ENCODE peak calls at places on chromosome 21, in nine cellular contexts. F is HT1080, T is lung microvascular endothelial cell, Q is C1 segment of cervical spinal cord, S is NCI-H2107, C is NCI-H774, V is T-cell, R is amniotic stem cell, P is anterior cingulate cortex. E is an unnamed sample.

GRCh38 chr21:38897532-38898421 is 92.0 kb downstream of the ETS2 start:
- DNase-seq in T (no peak), V (no peak), R (no peak), C (peak), S (peak), P (no peak), F (no peak), Q (no peak), E (no peak)

GRCh38 chr21:45104560-45104959 is 30.2 kb downstream of the ADARB1 start:
- DNase-seq in P (no peak), S (peak), Q (no peak), V (peak), T (peak), F (no peak), C (no peak), R (no peak), E (no peak)

GRCh38 chr21:27026501-27026900 is 59.6 kb upstream of the ADAMTS5 start:
- DNase-seq in S (no peak), P (no peak), V (no peak), R (no peak), T (no peak), C (no peak), F (peak), Q (no peak), E (no peak)

GRCh38 chr21:33975548-33976081 is 60.0 kb upstream of the ATP5PO start:
- DNase-seq in F (peak), Q (no peak), C (no peak), V (peak), T (no peak), S (no peak), P (no peak), R (no peak), E (no peak)

GRCh38 chr21:14591882-14592281 is 45.8 kb upstream of the SAMSN1 start:
- DNase-seq in P (no peak), F (no peak), S (no peak), Q (no peak), R (no peak), V (peak), T (no peak), C (no peak), E (no peak)

GRCh38 chr21:42578761-42579415 is 65.2 kb downstream of the SLC37A1 start:
- DNase-seq in T (no peak), V (no peak), P (no peak), R (no peak), Q (no peak), F (no peak), S (no peak), C (no peak), E (no peak)

GRCh38 chr21:27495836-27496235 is 528.9 kb upstream of the ADAMTS5 start:
- DNase-seq in R (no peak), T (no peak), P (no peak), C (no peak), S (no peak), V (no peak), F (no peak), Q (no peak), E (peak)

GRCh38 chr21:29185633-29186032 is 55.2 kb downstream of the MAP3K7CL start:
- DNase-seq in Q (no peak), T (no peak), S (no peak), C (no peak), F (no peak), P (no peak), V (no peak), R (no peak), E (no peak)

GRCh38 chr21:24705201-24705600 is 902.1 kb downstream of the MRPL39 start:
- DNase-seq in R (no peak), S (no peak), Q (no peak), P (no peak), V (no peak), T (no peak), C (no peak), F (no peak), E (no peak)

GRCh38 chr21:39630827-39631226 is 18.1 kb downstream of the B3GALT5 start:
- DNase-seq in T (no peak), V (no peak), S (no peak), P (no peak), F (peak), C (no peak), R (no peak), Q (no peak), E (no peak)

GRCh38 chr21:36194024-36194423 is 37.4 kb downstream of the DOP1B start:
- DNase-seq in P (no peak), T (no peak), F (no peak), Q (no peak), C (peak), S (no peak), V (no peak), R (no peak), E (no peak)

GRCh38 chr21:15406791-15407190 is 323.0 kb upstream of the USP25 start:
- DNase-seq in R (no peak), C (no peak), Q (no peak), P (no peak), T (no peak), F (no peak), V (no peak), S (no peak), E (no peak)

GRCh38 chr21:39082656-39083376 is 100.4 kb downstream of the PSMG1 start:
- DNase-seq in S (peak), T (no peak), V (no peak), F (no peak), Q (no peak), C (peak), R (no peak), P (no peak), E (no peak)

GRCh38 chr21:26739189-26739588 is 106.0 kb downstream of the ADAMTS1 start:
- DNase-seq in F (no peak), T (no peak), C (no peak), Q (no peak), P (no peak), S (no peak), R (no peak), V (no peak), E (no peak)